ENCODE peak calls at places on chromosomes 4 and X, in eight cellular contexts. M is transverse colon, J is HFFc6, W is tibial nerve, D is upper lobe of right lung, B is adrenal gland, H is mesothelial cell of epicardium, F is GM12864. O is an unnamed sample.

GRCh38 chrX:153486163-153486562 is 8.6 kb upstream of the BGN start:
- DNase-seq in M (no peak), J (no peak), W (no peak), D (no peak), B (no peak), H (no peak), F (no peak), O (no peak)

GRCh38 chrX:39261446-39262147 is 460.3 kb downstream of the MID1IP1 start:
- DNase-seq in M (no peak), J (peak; percentile 45), W (no peak), D (no peak), B (peak; percentile 19), H (no peak), F (no peak), O (peak; percentile 12)

GRCh38 chr4:124079174-124079780 is 633.3 kb downstream of the ANKRD50 start:
- DNase-seq in M (no peak), J (peak; percentile 15), W (no peak), D (no peak), B (no peak), H (no peak), F (no peak), O (no peak)

GRCh38 chr4:16157609-16158503 is 68.4 kb downstream of the TAPT1 start:
- DNase-seq in M (no peak), J (no peak), W (no peak), D (no peak), B (no peak), H (no peak), F (no peak), O (no peak)

GRCh38 chr4:114384629-114385028 is 214.0 kb upstream of the UGT8 start:
- DNase-seq in M (no peak), J (peak; percentile 31), W (no peak), D (no peak), B (no peak), H (no peak), F (no peak), O (peak; percentile 10)

GRCh38 chrX:136192839-136193414 is 45.6 kb downstream of the FHL1 start:
- DNase-seq in M (no peak), J (peak; percentile 62), W (no peak), D (no peak), B (no peak), H (no peak), F (no peak), O (no peak)

GRCh38 chrX:19811807-19812604 is 75.4 kb downstream of the SH3KBP1 start:
- DNase-seq in M (no peak), J (no peak), W (no peak), D (no peak), B (no peak), H (no peak), F (no peak), O (no peak)

GRCh38 chr4:81162752-81163458 is 52.1 kb downstream of the PRKG2 start:
- DNase-seq in M (no peak), J (no peak), W (no peak), D (no peak), B (no peak), H (no peak), F (no peak), O (no peak)

GRCh38 chr4:182724414-182724813 is 192.8 kb downstream of the DCTD start:
- DNase-seq in M (no peak), J (peak; percentile 58), W (no peak), D (no peak), B (no peak), H (no peak), F (no peak), O (no peak)

GRCh38 chrX:81708506-81708905 is 506.6 kb downstream of the SH3BGRL start:
- DNase-seq in M (no peak), J (no peak), W (no peak), D (no peak), B (no peak), H (no peak), F (no peak), O (no peak)

GRCh38 chr4:153542835-153543234 is 76.7 kb downstream of the TMEM131L start:
- DNase-seq in M (no peak), J (no peak), W (no peak), D (no peak), B (no peak), H (no peak), F (no peak), O (no peak)

GRCh38 chrX:49273181-49273727 is 3.7 kb downstream of the PPP1R3F start:
- DNase-seq in M (no peak), J (no peak), W (no peak), D (no peak), B (no peak), H (no peak), F (no peak), O (no peak)

GRCh38 chr4:82903737-82904136 is 3.2 kb downstream of the THAP9 start:
- DNase-seq in M (no peak), J (no peak), W (no peak), D (no peak), B (no peak), H (no peak), F (no peak), O (no peak)

GRCh38 chr4:15004701-15005301 is 2.5 kb downstream of the CPEB2 start:
- DNase-seq in M (peak; percentile 91), J (peak; percentile 68), W (peak; percentile 81), D (peak; percentile 94), B (peak; percentile 85), H (peak; percentile 61), F (no peak), O (peak; percentile 56)

GRCh38 chr4:78672441-78672815 is 103.7 kb upstream of the BMP2K start:
- DNase-seq in M (no peak), J (no peak), W (no peak), D (no peak), B (no peak), H (no peak), F (no peak), O (no peak)

GRCh38 chrX:133188631-133189030 is 29.5 kb downstream of the TFDP3 start:
- DNase-seq in M (no peak), J (no peak), W (no peak), D (no peak), B (no peak), H (no peak), F (no peak), O (no peak)

GRCh38 chrX:154991476-154991875 is 31.0 kb downstream of the F8 start:
- DNase-seq in M (no peak), J (no peak), W (no peak), D (no peak), B (no peak), H (no peak), F (no peak), O (no peak)

GRCh38 chrX:2504706-2505332 is 4.0 kb upstream of the DHRSX start:
- DNase-seq in M (peak; percentile 30), J (no peak), W (no peak), D (no peak), B (no peak), H (no peak), F (no peak), O (no peak)

GRCh38 chr4:175935016-175935661 is 123.1 kb upstream of the GPM6A start:
- DNase-seq in M (no peak), J (no peak), W (no peak), D (no peak), B (no peak), H (no peak), F (no peak), O (no peak)

GRCh38 chr4:57137261-57137660 is 27.1 kb upstream of the IGFBP7 start:
- DNase-seq in M (no peak), J (no peak), W (no peak), D (no peak), B (no peak), H (no peak), F (no peak), O (no peak)

GRCh38 chr4:128355301-128355700 is 67.7 kb upstream of the PGRMC2 start:
- DNase-seq in M (no peak), J (no peak), W (no peak), D (no peak), B (peak; percentile 25), H (no peak), F (no peak), O (no peak)

GRCh38 chr4:42892413-42892812 is at the start of gene GRXCR1:
- DNase-seq in M (no peak), J (no peak), W (no peak), D (no peak), B (no peak), H (no peak), F (no peak), O (no peak)

GRCh38 chrX:39736219-39737211 is 361.2 kb downstream of the BCOR start:
- DNase-seq in M (peak; percentile 53), J (peak; percentile 65), W (peak; percentile 59), D (peak; percentile 86), B (peak; percentile 73), H (no peak), F (no peak), O (no peak)

DNA sequence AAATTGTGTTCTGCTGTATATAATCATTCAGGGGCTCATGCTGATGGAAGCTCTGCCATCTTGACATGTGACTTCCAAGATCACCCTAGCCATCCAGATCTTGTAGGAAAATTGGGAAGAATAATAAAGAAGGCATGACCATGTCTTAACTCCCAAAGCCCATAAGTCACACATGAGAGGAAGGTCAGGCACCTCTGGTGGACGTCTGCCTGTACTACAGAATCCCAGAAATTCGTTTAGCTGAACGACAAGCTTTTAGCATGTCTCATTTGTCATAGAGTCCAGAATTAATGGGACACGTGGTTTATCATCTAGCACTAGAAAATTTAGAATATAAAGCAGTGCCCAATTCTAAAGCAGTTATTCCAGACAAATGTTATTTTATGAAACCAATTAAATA is 212.7 kb downstream of the CENPC start:
- DNase-seq in M (no peak), J (peak; percentile 7), W (no peak), D (no peak), B (no peak), H (no peak), F (no peak), O (peak; percentile 20)
- TF ChIP-seq CTCF in M (peak; percentile 23), J (peak; percentile 73), W (no peak), D (peak; percentile 22), B (peak; percentile 16), H (peak; percentile 56), F (peak; percentile 70), O (peak; percentile 77)

GRCh38 chrX:15240414-15240813 is 29.5 kb downstream of the ASB9 start:
- DNase-seq in M (no peak), J (no peak), W (no peak), D (no peak), B (no peak), H (no peak), F (no peak), O (no peak)
- TF ChIP-seq CTCF in M (no peak), J (no peak), W (no peak), D (no peak), B (no peak), H (no peak), F (no peak), O (no peak)

GRCh38 chr4:38562751-38563198 is 101.2 kb upstream of the KLF3 start:
- DNase-seq in M (peak; percentile 33), J (no peak), W (no peak), D (no peak), B (peak; percentile 21), H (no peak), F (no peak), O (peak; percentile 39)
- TF ChIP-seq CTCF in M (no peak), J (no peak), W (no peak), D (no peak), B (no peak), H (no peak), F (no peak), O (no peak)

GRCh38 chr4:35684755-35685154 is 559.6 kb downstream of the ARAP2 start:
- DNase-seq in M (no peak), J (no peak), W (no peak), D (no peak), B (no peak), H (no peak), F (no peak), O (no peak)

GRCh38 chr4:35695401-35695800 is 548.9 kb downstream of the ARAP2 start:
- DNase-seq in M (no peak), J (no peak), W (no peak), D (no peak), B (no peak), H (no peak), F (no peak), O (no peak)

GRCh38 chr4:35689866-35690265 is 554.4 kb downstream of the ARAP2 start:
- DNase-seq in M (no peak), J (no peak), W (no peak), D (no peak), B (no peak), H (no peak), F (no peak), O (no peak)
- TF ChIP-seq CTCF in M (no peak), J (no peak), W (no peak), D (no peak), B (no peak), H (no peak), F (no peak), O (no peak)

O was measured in endothelial cell.